ENCODE peak calls at places on chromosome 5, in four cellular contexts. T is left ventricle myocardium inferior, N is stomach, H is left lung. B is an unnamed sample. For H3K4me1 and H3K9me3, the result is how much of the 10 kb centered on the place peaks cover.

GRCh38 chr5:93621340-93621872 is 38.4 kb downstream of the NR2F1 start:
- DNase-seq in N (peak), H (peak), T (peak), B (peak)

GRCh38 chr5:81848368-81848767 is 97.5 kb upstream of the SSBP2 start:
- DNase-seq in N (no peak), T (no peak), H (no peak), B (peak)

GRCh38 chr5:115423051-115423450 is 121.5 kb downstream of the FEM1C start:
- DNase-seq in T (no peak), N (no peak), H (no peak), B (no peak)

GRCh38 chr5:130871346-130872086 is 293.5 kb downstream of the HINT1 start:
- DNase-seq in N (peak), T (peak), H (no peak), B (peak)

GRCh38 chr5:66807743-66808142 is 211.6 kb downstream of the MAST4 start:
- DNase-seq in H (no peak), N (no peak), T (no peak), B (peak)

GRCh38 chr5:134437340-134438267 is 25.9 kb upstream of the CDKN2AIPNL start:
- DNase-seq in H (no peak), N (no peak), T (no peak), B (no peak)

GRCh38 chr5:61416410-61416809 is 84.4 kb downstream of the ZSWIM6 start:
- DNase-seq in N (no peak), T (no peak), H (no peak), B (no peak)

GRCh38 chr5:160269017-160269416 is 39.7 kb downstream of the FABP6 start:
- DNase-seq in N (peak), T (peak), H (peak), B (peak)

GRCh38 chr5:98635631-98636030 is 137.8 kb upstream of the RGMB start:
- DNase-seq in H (no peak), N (no peak), T (no peak), B (no peak)

GRCh38 chr5:98777295-98777694 is 3.8 kb downstream of the RGMB start:
- DNase-seq in T (no peak), N (no peak), H (no peak), B (no peak)

GRCh38 chr5:142713151-142713706 is 27.3 kb upstream of the FGF1 start:
- DNase-seq in N (peak), H (peak), T (peak), B (peak)

GRCh38 chr5:65037845-65038815 is 269.4 kb downstream of the CWC27 start:
- DNase-seq in N (no peak), H (no peak), T (no peak), B (peak)

GRCh38 chr5:91188755-91189154 is 194.4 kb downstream of the ARRDC3 start:
- DNase-seq in H (no peak), T (no peak), N (no peak), B (no peak)

GRCh38 chr5:158119852-158120708 is 261.1 kb upstream of the CLINT1 start:
- DNase-seq in T (no peak), H (no peak), N (no peak), B (peak)

GRCh38 chr5:108765647-108766046 is 17.9 kb downstream of the FER start:
- DNase-seq in N (no peak), T (no peak), H (no peak), B (no peak)

GRCh38 chr5:152556779-152557178 is 151.7 kb upstream of the NMUR2 start:
- DNase-seq in H (no peak), T (no peak), N (no peak), B (no peak)

GRCh38 chr5:7850533-7851239 is at the start of gene CFAP90:
- DNase-seq in H (peak), N (peak), T (peak), B (peak)

GRCh38 chr5:88092358-88092757 is 176.3 kb downstream of the TMEM161B start:
- DNase-seq in T (no peak), H (no peak), N (no peak), B (no peak)

GRCh38 chr5:73306078-73306719 is 133.2 kb downstream of the TMEM174 start:
- DNase-seq in N (no peak), H (no peak), T (no peak), B (no peak)

GRCh38 chr5:172002840-172003512 is 3.5 kb downstream of the FBXW11 start:
- DNase-seq in N (no peak), H (no peak), T (no peak), B (no peak)

GRCh38 chr5:172004824-172005237 is 1.6 kb downstream of the FBXW11 start:
- DNase-seq in T (no peak), N (no peak), H (no peak), B (no peak)

GRCh38 chr5:172003750-172004149 is 2.7 kb downstream of the FBXW11 start:
- DNase-seq in N (no peak), T (no peak), H (no peak), B (no peak)

GRCh38 chr5:171999877-172000276 is 6.6 kb downstream of the FBXW11 start:
- DNase-seq in T (no peak), N (no peak), H (no peak), B (no peak)

DNA sequence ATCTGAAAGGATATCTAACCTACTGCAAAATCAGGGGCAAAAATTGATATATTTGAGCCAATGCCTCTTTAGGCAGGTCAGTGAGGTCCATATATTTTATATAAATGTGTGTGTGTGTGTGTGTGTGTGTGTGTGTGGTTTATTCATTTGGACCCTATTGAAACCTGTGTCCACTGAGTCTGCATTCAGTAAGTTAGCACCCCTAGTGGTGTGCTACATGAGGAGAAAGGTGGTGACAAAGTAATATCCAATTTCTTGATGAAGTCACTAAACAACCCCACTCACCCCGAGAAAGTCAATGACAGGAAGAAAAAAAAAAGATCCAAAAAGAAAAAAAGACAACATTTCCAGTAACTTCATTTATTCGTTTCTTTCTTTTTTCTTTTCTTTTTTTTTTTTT is 4.1 kb downstream of the FBXW11 start:
- DNase-seq in N (no peak), T (no peak), H (no peak), B (no peak)
- H3K4me1 ChIP-seq in N (under half), T (half or more), H (half or more), B (under half)

GRCh38 chr5:176608937-176609723 is 826 bp downstream of the GPRIN1 start:
- DNase-seq in T (no peak), H (no peak), N (no peak), B (peak)
- TF ChIP-seq CTCF in T (no peak), H (no peak), N (no peak), B (no peak)

DNA sequence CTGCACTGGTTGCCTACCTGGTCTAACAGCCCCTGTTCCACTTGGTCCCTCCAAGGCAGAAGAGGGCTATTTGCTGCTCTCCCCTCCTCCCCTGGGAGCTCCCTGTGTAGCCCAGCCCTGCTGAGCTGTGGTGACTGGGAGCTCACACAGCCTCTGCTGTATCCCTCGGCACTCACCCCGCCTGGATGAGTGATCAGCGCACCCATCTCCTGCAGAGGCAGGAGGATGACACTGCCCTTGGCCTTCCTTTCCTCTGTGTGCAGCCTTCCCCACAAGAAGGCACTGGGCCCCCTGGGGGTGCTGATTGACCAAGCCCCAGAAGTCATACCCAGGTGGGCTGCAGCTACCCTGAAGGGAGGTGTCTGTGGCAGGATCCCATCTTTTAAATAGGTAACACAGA is 134.2 kb downstream of the ADAMTS2 start:
- DNase-seq in N (no peak), T (no peak), H (peak), B (no peak)
- H3K9me3 ChIP-seq in N (under half), T (under half), H (under half), B (under half)

GRCh38 chr5:1206521-1207412 is 5.4 kb downstream of the SLC6A19 start:
- DNase-seq in T (no peak), N (no peak), H (peak), B (no peak)
- H3K4me1 ChIP-seq in T (under half), N (under half), H (under half), B (under half)

B was measured in BE2C.